ENCODE peak calls at places on chromosomes 16 and 17, in seven cellular contexts. Z is GM12878, G is H1, T is SK-N-SH, U is HCT116, E is HepG2, J is K562. K is an unnamed sample.

GRCh38 chr17:15914400-15915165 is 30.3 kb upstream of the ADORA2B start:
- DNase-seq in T (no peak), J (no peak), Z (no peak), G (no peak), E (no peak), U (no peak), K (no peak)

GRCh38 chr16:69131167-69131748 is 1.1 kb downstream of the CHTF8 start:
- DNase-seq in J (peak; percentile 83), E (no peak), G (no peak), T (peak; percentile 76), Z (no peak), U (no peak), K (peak; percentile 40)

GRCh38 chr17:37718383-37719048 is 26.3 kb downstream of the HNF1B start:
- DNase-seq in E (no peak), G (no peak), Z (no peak), T (no peak), U (no peak), J (no peak), K (no peak)

GRCh38 chr17:15386083-15386482 is 44.7 kb upstream of the TEKT3 start:
- DNase-seq in G (no peak), Z (no peak), E (no peak), J (no peak), T (no peak), U (no peak), K (no peak)

GRCh38 chr17:22460461-22461063 is 768.2 kb downstream of the KCNJ18 start:
- DNase-seq in J (no peak), Z (no peak), G (no peak), E (no peak), U (no peak), T (no peak), K (no peak)

GRCh38 chr17:80413771-80414507 is 1.0 kb upstream of the ENDOV start:
- DNase-seq in T (no peak), E (no peak), Z (no peak), U (no peak), G (no peak), J (peak; percentile 11), K (no peak)

GRCh38 chr16:63372283-63372682 is 1336.0 kb upstream of the CDH8 start:
- DNase-seq in T (no peak), J (no peak), Z (no peak), G (no peak), U (no peak), E (no peak), K (no peak)

GRCh38 chr16:3388325-3388724 is 12.5 kb downstream of the ZSCAN32 start:
- DNase-seq in G (no peak), Z (no peak), T (no peak), J (peak; percentile 68), E (no peak), U (no peak), K (no peak)

GRCh38 chr16:50302472-50303005 is 36.2 kb downstream of the ADCY7 start:
- DNase-seq in Z (no peak), T (peak; percentile 16), E (no peak), J (no peak), G (no peak), U (no peak), K (no peak)

GRCh38 chr17:78658281-78658785 is 81.1 kb upstream of the DNAH17 start:
- DNase-seq in Z (no peak), G (no peak), T (no peak), E (no peak), J (no peak), U (no peak), K (no peak)

GRCh38 chr17:64063766-64064224 is 43.4 kb upstream of the ICAM2 start:
- DNase-seq in T (peak; percentile 72), U (no peak), G (peak; percentile 82), E (peak; percentile 48), J (peak; percentile 57), Z (no peak), K (peak; percentile 15)

GRCh38 chr17:48753794-48754499 is 25.4 kb upstream of the HOXB13 start:
- DNase-seq in G (no peak), U (no peak), E (no peak), Z (no peak), T (no peak), J (no peak), K (no peak)

DNA sequence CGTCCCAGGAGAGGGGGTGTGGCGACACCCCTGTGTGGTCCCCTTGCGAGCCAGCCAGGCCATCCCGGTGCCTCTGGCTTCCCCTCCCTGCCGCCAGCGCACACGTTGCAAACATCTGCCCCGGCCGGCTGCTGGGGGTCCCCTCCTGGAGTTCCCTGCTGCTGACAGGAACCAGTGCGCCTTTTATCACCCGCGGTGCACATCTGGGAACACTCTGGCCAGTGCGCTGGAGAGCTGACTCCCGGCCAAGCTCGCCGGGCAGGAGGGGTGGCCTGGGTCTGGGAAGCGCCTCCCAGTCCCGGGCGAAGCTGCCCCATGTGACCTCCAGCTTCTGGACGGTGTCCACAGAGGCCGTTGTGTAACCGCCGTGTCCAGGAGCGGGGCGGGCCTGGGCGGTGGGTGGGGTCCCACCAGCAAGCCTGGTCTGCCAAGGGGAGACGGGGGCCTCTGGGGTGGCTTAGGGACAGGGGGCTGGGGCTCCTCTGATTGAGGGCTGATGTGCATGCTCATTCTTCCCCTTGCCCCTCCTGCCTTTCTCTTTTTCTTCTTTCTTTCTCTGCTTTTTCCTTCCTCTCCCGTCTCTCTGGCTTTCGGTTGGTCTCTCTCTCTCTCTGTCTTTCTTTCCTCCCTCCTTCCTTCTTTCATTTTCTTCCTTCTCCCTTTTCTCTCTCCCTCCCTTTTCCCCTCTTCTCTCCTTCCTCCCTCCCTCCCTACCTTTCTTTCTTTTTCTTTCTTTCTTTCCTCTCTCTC is 25.2 kb upstream of the CIBAR2 start:
- DNase-seq in J (no peak), U (no peak), Z (no peak), T (peak; percentile 96), E (peak; percentile 87), G (no peak), K (no peak)
- TF ChIP-seq YY1 in J (no peak), U (no peak), Z (no peak), T (no peak), E (no peak), G (no peak), K (no peak)

GRCh38 chr17:83133302-83134121 is 54.1 kb downstream of the METRNL start:
- DNase-seq in J (no peak), Z (no peak), G (no peak), T (peak; percentile 67), E (no peak), U (no peak), K (no peak)
- TF ChIP-seq YY1 in J (no peak), Z (no peak), G (no peak), T (no peak), E (no peak), U (no peak), K (no peak)

GRCh38 chr17:13601317-13601775 is 383 bp downstream of the HS3ST3A1 start:
- DNase-seq in E (no peak), U (no peak), Z (no peak), J (peak; percentile 20), T (peak; percentile 52), G (no peak), K (no peak)

GRCh38 chr17:13600475-13601316 is 1.0 kb downstream of the HS3ST3A1 start:
- DNase-seq in J (peak; percentile 23), Z (no peak), G (peak; percentile 67), U (no peak), E (no peak), T (peak; percentile 46), K (no peak)

GRCh38 chr17:13599168-13599577 is 2.6 kb downstream of the HS3ST3A1 start:
- DNase-seq in E (no peak), Z (no peak), J (no peak), T (no peak), U (no peak), G (no peak), K (no peak)

GRCh38 chr17:13599808-13600398 is 1.8 kb downstream of the HS3ST3A1 start:
- DNase-seq in J (no peak), T (no peak), G (no peak), E (no peak), U (no peak), Z (no peak), K (no peak)

DNA sequence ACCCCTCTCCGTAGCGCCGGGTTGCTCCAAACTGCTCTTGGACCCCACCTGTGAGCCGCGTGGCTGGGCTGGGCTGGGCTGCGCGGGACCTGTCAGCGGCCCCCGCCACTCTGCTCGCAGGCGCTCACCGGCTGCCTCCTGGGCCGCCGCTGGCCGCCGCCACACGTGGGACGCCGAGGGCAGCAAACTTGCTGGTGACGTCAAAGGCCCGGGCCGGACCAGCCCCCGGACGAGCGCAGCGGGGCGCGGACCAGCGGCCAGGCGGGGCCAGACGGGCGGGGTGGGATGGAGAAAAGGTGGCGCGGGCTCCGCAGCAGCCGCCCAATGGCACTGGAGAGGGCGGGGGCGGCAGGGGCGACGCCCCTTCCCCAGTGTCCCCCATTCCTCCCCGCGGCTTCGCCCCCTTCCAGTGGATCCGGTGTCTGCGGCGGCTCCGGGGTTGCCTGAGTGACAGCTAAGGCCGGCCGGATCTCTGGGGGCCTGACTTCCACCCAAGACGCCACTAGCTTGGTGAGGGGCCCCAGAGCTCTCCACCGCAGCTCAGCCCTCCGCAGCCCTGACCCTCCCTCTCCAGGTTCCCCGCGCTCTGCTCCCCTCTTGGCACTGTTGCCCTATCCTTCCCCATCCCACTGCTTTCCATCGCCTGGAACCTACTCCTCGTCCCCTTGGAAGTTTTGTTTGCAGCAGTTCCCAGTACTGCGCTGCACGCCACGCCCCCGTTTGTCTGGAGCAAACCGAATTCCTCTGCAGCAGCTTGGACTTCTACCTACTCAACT is at the start of gene HS3ST3A1:
- DNase-seq in G (peak; percentile 89), U (no peak), E (no peak), Z (no peak), T (peak; percentile 73), J (peak; percentile 80), K (peak; percentile 68)
- TF ChIP-seq YY1 in G (no peak), U (no peak), E (no peak), Z (no peak), T (peak; percentile 32), J (no peak), K (no peak)

GRCh38 chr17:82241926-82242697 is 13.3 kb downstream of the SLC16A3 start:
- DNase-seq in G (no peak), U (no peak), T (peak; percentile 83), E (peak; percentile 52), Z (no peak), J (peak; percentile 74), K (no peak)

GRCh38 chr17:82240506-82241182 is 11.8 kb downstream of the SLC16A3 start:
- DNase-seq in J (no peak), G (no peak), U (no peak), Z (no peak), E (no peak), T (no peak), K (no peak)

GRCh38 chr17:82242698-82242976 is 13.8 kb downstream of the SLC16A3 start:
- DNase-seq in T (no peak), J (no peak), U (no peak), G (no peak), Z (no peak), E (no peak), K (no peak)

GRCh38 chr17:82239926-82240505 is 11.2 kb downstream of the SLC16A3 start:
- DNase-seq in G (no peak), Z (no peak), E (peak; percentile 73), J (no peak), U (no peak), T (no peak), K (no peak)

DNA sequence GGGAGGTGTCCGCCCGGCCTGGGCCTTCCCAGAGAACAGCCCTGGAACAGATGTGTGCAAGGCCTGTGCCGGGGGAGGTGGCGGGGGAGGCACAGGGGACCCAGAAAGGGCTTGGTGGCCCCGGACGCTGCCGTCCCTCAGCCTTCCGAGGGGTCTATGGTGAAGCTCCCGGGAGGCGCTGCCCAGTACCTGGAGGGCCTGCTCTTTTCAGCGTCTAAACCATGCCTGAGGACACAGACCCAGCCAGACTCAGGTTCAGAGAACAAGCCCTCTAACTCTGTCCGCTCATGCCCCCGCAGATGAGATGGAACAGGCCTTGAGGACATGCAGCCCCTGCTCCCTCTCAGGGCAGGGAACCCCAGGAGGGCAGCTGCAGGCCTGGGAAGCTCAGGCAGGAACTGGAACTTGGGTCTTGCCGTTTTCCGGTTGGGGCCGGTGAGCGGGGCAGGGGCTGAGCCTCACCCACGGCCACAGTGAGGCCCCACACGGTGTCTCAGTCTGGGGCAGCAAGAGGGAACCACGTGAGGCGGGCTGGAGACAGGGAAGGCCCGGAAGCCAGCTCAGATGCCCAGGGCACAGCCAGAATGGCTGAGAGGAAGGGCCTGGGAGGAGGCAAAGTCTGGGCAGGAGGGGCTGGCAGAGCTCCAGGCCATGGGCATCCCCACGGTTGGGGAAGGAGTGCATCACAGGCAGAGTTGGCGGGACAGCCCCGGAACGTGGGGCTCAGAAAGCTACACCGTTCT is 12.5 kb downstream of the SLC16A3 start:
- DNase-seq in G (no peak), U (no peak), E (peak; percentile 78), J (no peak), Z (no peak), T (peak; percentile 76), K (no peak)
- TF ChIP-seq YY1 in G (no peak), U (no peak), E (no peak), J (no peak), Z (no peak), T (no peak), K (no peak)